ENCODE peak calls at places on chromosomes 12 and 14, in four cellular contexts. T, S, L and D are unnamed samples.

GRCh38 chr14:96852823-96853422 is 55.7 kb downstream of the VRK1 start:
- DNase-seq in L (no peak), T (peak), S (peak), D (peak)

GRCh38 chr12:121582583-121583333 is 1.9 kb upstream of the KDM2B start:
- DNase-seq in L (no peak), S (no peak), T (peak), D (no peak)

GRCh38 chr14:56587701-56588100 is 8.1 kb downstream of the TMEM260 start:
- DNase-seq in S (no peak), T (no peak), L (no peak), D (no peak)

GRCh38 chr12:46368138-46368537 is 4.4 kb downstream of the SLC38A2 start:
- DNase-seq in T (no peak), S (no peak), L (no peak), D (no peak)

GRCh38 chr12:131536337-131536736 is 174.6 kb upstream of the SFSWAP start:
- DNase-seq in T (no peak), S (no peak), L (no peak), D (no peak)

GRCh38 chr14:105167303-105168092 is 1.1 kb downstream of the JAG2 start:
- DNase-seq in T (peak), L (no peak), S (no peak), D (no peak)

GRCh38 chr12:104095289-104095688 is 31.0 kb downstream of the HCFC2 start:
- DNase-seq in L (no peak), S (no peak), T (no peak), D (no peak)

GRCh38 chr14:60304509-60304908 is 55.5 kb downstream of the PPM1A start:
- DNase-seq in S (no peak), T (no peak), L (no peak), D (no peak)

GRCh38 chr12:85663631-85664030 is 172.6 kb downstream of the RASSF9 start:
- DNase-seq in S (no peak), T (no peak), L (no peak), D (no peak)

GRCh38 chr12:110641512-110641911 is 27.6 kb downstream of the TCTN1 start:
- DNase-seq in L (peak), T (peak), S (no peak), D (peak)

GRCh38 chr12:119302334-119303132 is 32.0 kb upstream of the CCDC60 start:
- DNase-seq in T (peak), S (no peak), L (peak), D (no peak)

GRCh38 chr12:62190921-62191746 is 69.1 kb upstream of the USP15 start:
- DNase-seq in S (peak), T (peak), L (peak), D (no peak)

GRCh38 chr12:127052491-127053232 is 1214.3 kb upstream of the TMEM132C start:
- DNase-seq in L (no peak), S (no peak), T (no peak), D (peak)

GRCh38 chr12:70549340-70550179 is 87.7 kb downstream of the PTPRB start:
- DNase-seq in S (no peak), L (no peak), T (no peak), D (peak)

GRCh38 chr12:94615284-94616216 is 34.8 kb downstream of the TMCC3 start:
- DNase-seq in S (peak), T (no peak), L (no peak), D (peak)

GRCh38 chr14:94395900-94396574 is 7.6 kb upstream of the SERPINA1 start:
- DNase-seq in L (no peak), T (no peak), S (no peak), D (no peak)

GRCh38 chr14:51041853-51042252 is 53.1 kb downstream of the TRIM9 start:
- DNase-seq in T (no peak), S (no peak), L (no peak), D (no peak)

GRCh38 chr12:52910248-52910883 is 5.5 kb upstream of the KRT8 start:
- DNase-seq in L (no peak), T (no peak), S (no peak), D (no peak)

GRCh38 chr12:72017054-72017651 is 78.5 kb downstream of the TPH2 start:
- DNase-seq in L (peak), T (peak), S (peak), D (peak)
- TF ChIP-seq CTCF in L (peak), T (peak), S (peak), D (peak)

DNA sequence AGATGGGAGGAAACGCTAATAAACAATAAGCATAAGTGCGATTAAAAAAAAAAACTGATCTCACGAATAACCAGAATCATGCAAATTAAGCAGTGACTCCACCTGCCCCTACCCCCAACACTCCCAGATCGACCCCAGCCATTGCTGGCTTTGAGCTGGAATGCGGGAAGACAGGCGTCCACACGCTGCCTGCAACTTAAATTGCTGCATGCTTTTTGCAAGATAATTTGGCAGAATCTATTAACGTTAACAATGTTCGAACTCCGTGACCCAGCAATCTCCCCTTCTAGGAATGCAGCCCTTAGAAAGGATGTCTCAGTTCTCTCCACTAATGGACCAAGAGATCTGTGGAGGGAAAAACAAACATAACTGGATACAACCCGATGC is 946 bp upstream of the CKB start:
- DNase-seq in S (no peak), T (no peak), L (no peak), D (no peak)
- H3K4me3 ChIP-seq in S (no peak), T (peak), L (no peak), D (no peak)

GRCh38 chr12:88633312-88633711 is 53.0 kb upstream of the KITLG start:
- DNase-seq in L (no peak), S (no peak), T (no peak), D (peak)
- TF ChIP-seq CTCF in L (peak), S (peak), T (peak), D (peak)

GRCh38 chr12:27709212-27709931 is 1.3 kb upstream of the MRPS35 start:
- DNase-seq in T (no peak), S (no peak), L (no peak), D (no peak)
- H3K4me3 ChIP-seq in T (no peak), S (no peak), L (peak), D (no peak)

DNA sequence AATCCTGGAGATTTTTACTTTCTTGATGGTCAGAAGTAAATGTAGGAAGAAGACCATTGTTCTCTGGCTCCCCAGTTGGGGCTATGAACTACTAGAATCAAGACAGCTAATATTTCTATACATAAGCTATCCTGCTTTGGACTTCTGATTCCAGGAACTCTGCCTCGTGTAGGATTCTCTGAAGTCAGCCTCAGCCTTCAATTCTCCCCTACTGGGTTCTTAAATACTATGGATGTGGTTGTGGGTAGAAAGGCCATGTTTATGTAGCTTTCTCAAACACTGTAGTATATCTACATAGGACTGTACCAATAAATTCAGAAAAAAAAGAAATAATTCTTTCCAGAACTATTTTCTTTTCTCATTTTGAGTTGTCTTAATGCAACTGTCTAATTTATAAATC is 302.5 kb downstream of the ITPR2 start:
- DNase-seq in T (no peak), S (no peak), L (no peak), D (no peak)
- TF ChIP-seq CTCF in T (no peak), S (no peak), L (no peak), D (no peak)

GRCh38 chr14:49961270-49962222 is 68.7 kb downstream of the ARF6 start:
- DNase-seq in T (no peak), L (no peak), S (no peak), D (no peak)
- H3K4me3 ChIP-seq in T (no peak), L (no peak), S (no peak), D (no peak)